ENCODE peak calls at places on chromosome 4, in nine cellular contexts. One of them, this sample, is unnamed.

GRCh38 chr4:176526704-176527103 is 206.9 kb downstream of the SPCS3 start:
- DNase-seq in neural progenitor cell: no peak
- DNase-seq in tibial nerve: no peak
- DNase-seq in SK-N-SH: no peak
- DNase-seq in endothelial cell: no peak
- DNase-seq in left ventricle myocardium inferior: no peak
- DNase-seq in left lung: no peak
- DNase-seq in fibroblast of lung: no peak
- DNase-seq in AG09319: no peak
- DNase-seq in this sample: no peak

GRCh38 chr4:40563401-40563800 is 66.3 kb downstream of the RBM47 start:
- DNase-seq in SK-N-SH: no peak
- DNase-seq in left ventricle myocardium inferior: no peak
- DNase-seq in neural progenitor cell: no peak
- DNase-seq in endothelial cell: no peak
- DNase-seq in fibroblast of lung: no peak
- DNase-seq in tibial nerve: no peak
- DNase-seq in AG09319: no peak
- DNase-seq in left lung: no peak
- DNase-seq in this sample: no peak

GRCh38 chr4:6710282-6710681 is 617 bp upstream of the MRFAP1L1 start:
- DNase-seq in tibial nerve: no peak
- DNase-seq in fibroblast of lung: no peak
- DNase-seq in left lung: no peak
- DNase-seq in neural progenitor cell: peak; percentile 34
- DNase-seq in endothelial cell: no peak
- DNase-seq in AG09319: no peak
- DNase-seq in SK-N-SH: no peak
- DNase-seq in left ventricle myocardium inferior: no peak
- DNase-seq in this sample: no peak

GRCh38 chr4:128521634-128522253 is 234.1 kb upstream of the PGRMC2 start:
- DNase-seq in fibroblast of lung: peak; percentile 85
- DNase-seq in AG09319: no peak
- DNase-seq in left ventricle myocardium inferior: no peak
- DNase-seq in tibial nerve: no peak
- DNase-seq in left lung: no peak
- DNase-seq in neural progenitor cell: no peak
- DNase-seq in endothelial cell: no peak
- DNase-seq in SK-N-SH: no peak
- DNase-seq in this sample: no peak

GRCh38 chr4:19317377-19317776 is 934.3 kb upstream of the SLIT2 start:
- DNase-seq in left lung: no peak
- DNase-seq in neural progenitor cell: no peak
- DNase-seq in fibroblast of lung: no peak
- DNase-seq in endothelial cell: no peak
- DNase-seq in AG09319: no peak
- DNase-seq in left ventricle myocardium inferior: no peak
- DNase-seq in tibial nerve: no peak
- DNase-seq in SK-N-SH: no peak
- DNase-seq in this sample: no peak

GRCh38 chr4:168857546-168858314 is 152.3 kb downstream of the CBR4 start:
- DNase-seq in SK-N-SH: no peak
- DNase-seq in tibial nerve: peak; percentile 61
- DNase-seq in AG09319: peak; percentile 59
- DNase-seq in neural progenitor cell: no peak
- DNase-seq in fibroblast of lung: peak; percentile 89
- DNase-seq in left ventricle myocardium inferior: no peak
- DNase-seq in left lung: no peak
- DNase-seq in endothelial cell: no peak
- DNase-seq in this sample: no peak

GRCh38 chr4:155495572-155496293 is 119.0 kb upstream of the MAP9 start:
- DNase-seq in neural progenitor cell: no peak
- DNase-seq in left ventricle myocardium inferior: no peak
- DNase-seq in fibroblast of lung: peak; percentile 14
- DNase-seq in SK-N-SH: no peak
- DNase-seq in endothelial cell: no peak
- DNase-seq in tibial nerve: no peak
- DNase-seq in left lung: no peak
- DNase-seq in AG09319: no peak
- DNase-seq in this sample: no peak

GRCh38 chr4:4866124-4866832 is 6.8 kb downstream of the MSX1 start:
- DNase-seq in neural progenitor cell: peak; percentile 55
- DNase-seq in left lung: no peak
- DNase-seq in left ventricle myocardium inferior: no peak
- DNase-seq in AG09319: no peak
- DNase-seq in SK-N-SH: peak; percentile 79
- DNase-seq in endothelial cell: peak; percentile 51
- DNase-seq in tibial nerve: no peak
- DNase-seq in fibroblast of lung: no peak
- DNase-seq in this sample: no peak

GRCh38 chr4:115433501-115433900 is 320.1 kb upstream of the NDST4 start:
- DNase-seq in tibial nerve: no peak
- DNase-seq in endothelial cell: no peak
- DNase-seq in left ventricle myocardium inferior: no peak
- DNase-seq in AG09319: no peak
- DNase-seq in SK-N-SH: no peak
- DNase-seq in left lung: no peak
- DNase-seq in fibroblast of lung: no peak
- DNase-seq in neural progenitor cell: no peak
- DNase-seq in this sample: no peak

GRCh38 chr4:122739174-122739573 is 6.7 kb downstream of the BBS12 start:
- DNase-seq in endothelial cell: no peak
- DNase-seq in AG09319: no peak
- DNase-seq in SK-N-SH: no peak
- DNase-seq in neural progenitor cell: no peak
- DNase-seq in left ventricle myocardium inferior: no peak
- DNase-seq in tibial nerve: no peak
- DNase-seq in fibroblast of lung: peak; percentile 80
- DNase-seq in left lung: no peak
- DNase-seq in this sample: no peak

GRCh38 chr4:8615366-8615765 is 22.8 kb downstream of the CPZ start:
- DNase-seq in left ventricle myocardium inferior: no peak
- DNase-seq in neural progenitor cell: no peak
- DNase-seq in SK-N-SH: no peak
- DNase-seq in AG09319: no peak
- DNase-seq in fibroblast of lung: no peak
- DNase-seq in left lung: peak; percentile 47
- DNase-seq in endothelial cell: no peak
- DNase-seq in tibial nerve: no peak
- DNase-seq in this sample: no peak

GRCh38 chr4:73343432-73343831 is 60.7 kb upstream of the ALB start:
- DNase-seq in left ventricle myocardium inferior: no peak
- DNase-seq in fibroblast of lung: peak; percentile 8
- DNase-seq in endothelial cell: no peak
- DNase-seq in SK-N-SH: no peak
- DNase-seq in AG09319: no peak
- DNase-seq in tibial nerve: no peak
- DNase-seq in left lung: no peak
- DNase-seq in neural progenitor cell: no peak
- DNase-seq in this sample: no peak

GRCh38 chr4:168794092-168794707 is 215.9 kb downstream of the CBR4 start:
- DNase-seq in tibial nerve: no peak
- DNase-seq in left lung: no peak
- DNase-seq in endothelial cell: no peak
- DNase-seq in left ventricle myocardium inferior: no peak
- DNase-seq in fibroblast of lung: no peak
- DNase-seq in AG09319: no peak
- DNase-seq in SK-N-SH: no peak
- DNase-seq in neural progenitor cell: no peak
- DNase-seq in this sample: no peak

GRCh38 chr4:67531349-67531748 is 14.0 kb downstream of the CENPC start:
- DNase-seq in left lung: no peak
- DNase-seq in fibroblast of lung: no peak
- DNase-seq in left ventricle myocardium inferior: no peak
- DNase-seq in neural progenitor cell: no peak
- DNase-seq in endothelial cell: no peak
- DNase-seq in AG09319: no peak
- DNase-seq in tibial nerve: no peak
- DNase-seq in SK-N-SH: no peak
- DNase-seq in this sample: no peak

GRCh38 chr4:142960134-142960533 is 114.0 kb upstream of the INPP4B start:
- DNase-seq in AG09319: no peak
- DNase-seq in SK-N-SH: no peak
- DNase-seq in neural progenitor cell: no peak
- DNase-seq in left ventricle myocardium inferior: no peak
- DNase-seq in endothelial cell: no peak
- DNase-seq in left lung: no peak
- DNase-seq in fibroblast of lung: peak; percentile 1
- DNase-seq in tibial nerve: no peak
- DNase-seq in this sample: no peak

GRCh38 chr4:114091546-114091945 is 112.1 kb upstream of the ARSJ start:
- DNase-seq in left ventricle myocardium inferior: no peak
- DNase-seq in neural progenitor cell: no peak
- DNase-seq in SK-N-SH: no peak
- DNase-seq in fibroblast of lung: peak; percentile 73
- DNase-seq in endothelial cell: no peak
- DNase-seq in left lung: no peak
- DNase-seq in AG09319: no peak
- DNase-seq in tibial nerve: no peak
- DNase-seq in this sample: no peak

GRCh38 chr4:104859601-104860000 is 287.1 kb upstream of the TET2 start:
- DNase-seq in tibial nerve: no peak
- DNase-seq in AG09319: no peak
- DNase-seq in fibroblast of lung: peak; percentile 5
- DNase-seq in endothelial cell: no peak
- DNase-seq in SK-N-SH: no peak
- DNase-seq in neural progenitor cell: peak; percentile 37
- DNase-seq in left ventricle myocardium inferior: no peak
- DNase-seq in left lung: no peak
- DNase-seq in this sample: no peak

GRCh38 chr4:100095729-100096595 is 94.3 kb downstream of the DDIT4L start:
- DNase-seq in left lung: no peak
- DNase-seq in neural progenitor cell: peak; percentile 77
- DNase-seq in SK-N-SH: peak; percentile 50
- DNase-seq in endothelial cell: peak; percentile 50
- DNase-seq in left ventricle myocardium inferior: peak; percentile 52
- DNase-seq in AG09319: peak; percentile 34
- DNase-seq in tibial nerve: peak; percentile 77
- DNase-seq in fibroblast of lung: peak; percentile 73
- DNase-seq in this sample: no peak

DNA sequence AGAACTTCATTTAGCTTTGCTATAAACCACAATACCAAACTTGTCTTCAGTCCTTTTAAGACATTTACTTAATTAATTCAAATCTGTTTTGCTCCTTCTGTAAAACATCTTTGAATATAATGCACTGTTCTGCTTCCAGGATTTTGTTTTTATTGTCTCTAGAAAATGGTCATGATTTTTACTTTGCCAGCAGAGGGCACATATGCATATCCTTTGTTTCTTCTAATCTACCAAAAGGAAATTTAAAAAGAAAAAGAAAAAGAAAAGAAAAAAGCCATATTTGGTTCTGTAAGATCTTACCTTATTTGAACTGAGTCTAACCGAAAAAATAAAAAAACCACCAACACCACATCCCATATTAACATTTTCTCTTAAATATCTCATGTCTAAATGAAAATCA is 101.9 kb upstream of the CCSER1 start:
- DNase-seq in SK-N-SH: no peak
- DNase-seq in neural progenitor cell: no peak
- DNase-seq in tibial nerve: no peak
- DNase-seq in left ventricle myocardium inferior: no peak
- DNase-seq in left lung: no peak
- DNase-seq in endothelial cell: no peak
- DNase-seq in fibroblast of lung: peak; percentile 6
- DNase-seq in AG09319: no peak
- DNase-seq in this sample: no peak
- TF ChIP-seq CTCF in SK-N-SH: peak; percentile 56
- TF ChIP-seq CTCF in neural progenitor cell: peak; percentile 54
- TF ChIP-seq CTCF in tibial nerve: no peak
- TF ChIP-seq CTCF in left ventricle myocardium inferior: peak; percentile 29
- TF ChIP-seq CTCF in left lung: no peak
- TF ChIP-seq CTCF in endothelial cell: peak; percentile 59
- TF ChIP-seq CTCF in fibroblast of lung: no peak
- TF ChIP-seq CTCF in AG09319: no peak
- TF ChIP-seq CTCF in this sample: no peak

GRCh38 chr4:138499627-138500026 is 257.5 kb upstream of the SLC7A11 start:
- DNase-seq in tibial nerve: no peak
- DNase-seq in left lung: no peak
- DNase-seq in left ventricle myocardium inferior: no peak
- DNase-seq in AG09319: no peak
- DNase-seq in SK-N-SH: no peak
- DNase-seq in fibroblast of lung: no peak
- DNase-seq in neural progenitor cell: no peak
- DNase-seq in endothelial cell: no peak
- DNase-seq in this sample: no peak
- TF ChIP-seq CTCF in tibial nerve: no peak
- TF ChIP-seq CTCF in left lung: no peak
- TF ChIP-seq CTCF in left ventricle myocardium inferior: no peak
- TF ChIP-seq CTCF in AG09319: no peak
- TF ChIP-seq CTCF in SK-N-SH: no peak
- TF ChIP-seq CTCF in fibroblast of lung: no peak
- TF ChIP-seq CTCF in neural progenitor cell: no peak
- TF ChIP-seq CTCF in endothelial cell: no peak
- TF ChIP-seq CTCF in this sample: no peak

GRCh38 chr4:183100298-183100599 is 1.2 kb downstream of the WWC2 start:
- DNase-seq in neural progenitor cell: no peak
- DNase-seq in SK-N-SH: no peak
- DNase-seq in tibial nerve: no peak
- DNase-seq in left lung: no peak
- DNase-seq in AG09319: no peak
- DNase-seq in fibroblast of lung: no peak
- DNase-seq in endothelial cell: no peak
- DNase-seq in left ventricle myocardium inferior: no peak
- DNase-seq in this sample: no peak

GRCh38 chr4:183098080-183098722 is 856 bp upstream of the WWC2 start:
- DNase-seq in SK-N-SH: peak; percentile 81
- DNase-seq in endothelial cell: peak; percentile 69
- DNase-seq in left lung: peak; percentile 91
- DNase-seq in AG09319: no peak
- DNase-seq in left ventricle myocardium inferior: peak; percentile 65
- DNase-seq in fibroblast of lung: peak; percentile 69
- DNase-seq in tibial nerve: peak; percentile 19
- DNase-seq in neural progenitor cell: peak; percentile 75
- DNase-seq in this sample: no peak

GRCh38 chr4:183097251-183098079 is 1.6 kb upstream of the WWC2 start:
- DNase-seq in AG09319: no peak
- DNase-seq in left lung: peak; percentile 83
- DNase-seq in SK-N-SH: no peak
- DNase-seq in left ventricle myocardium inferior: peak; percentile 26
- DNase-seq in tibial nerve: peak; percentile 19
- DNase-seq in neural progenitor cell: peak; percentile 72
- DNase-seq in fibroblast of lung: no peak
- DNase-seq in endothelial cell: peak; percentile 20
- DNase-seq in this sample: peak; percentile 78

GRCh38 chr4:183099537-183100297 is 660 bp downstream of the WWC2 start:
- DNase-seq in fibroblast of lung: no peak
- DNase-seq in tibial nerve: no peak
- DNase-seq in endothelial cell: peak; percentile 69
- DNase-seq in neural progenitor cell: peak; percentile 83
- DNase-seq in left lung: peak; percentile 82
- DNase-seq in AG09319: no peak
- DNase-seq in SK-N-SH: no peak
- DNase-seq in left ventricle myocardium inferior: peak; percentile 36
- DNase-seq in this sample: peak; percentile 85

GRCh38 chr4:183098723-183099536 is at the start of gene WWC2:
- DNase-seq in endothelial cell: peak; percentile 92
- DNase-seq in tibial nerve: peak; percentile 77
- DNase-seq in fibroblast of lung: peak; percentile 95
- DNase-seq in AG09319: peak; percentile 86
- DNase-seq in SK-N-SH: peak; percentile 92
- DNase-seq in neural progenitor cell: peak; percentile 99
- DNase-seq in left lung: peak; percentile 96
- DNase-seq in left ventricle myocardium inferior: peak; percentile 91
- DNase-seq in this sample: peak; percentile 92
- TF ChIP-seq CTCF in endothelial cell: no peak
- TF ChIP-seq CTCF in tibial nerve: no peak
- TF ChIP-seq CTCF in fibroblast of lung: no peak
- TF ChIP-seq CTCF in AG09319: no peak
- TF ChIP-seq CTCF in SK-N-SH: no peak
- TF ChIP-seq CTCF in neural progenitor cell: no peak
- TF ChIP-seq CTCF in left lung: no peak
- TF ChIP-seq CTCF in left ventricle myocardium inferior: peak; percentile 34
- TF ChIP-seq CTCF in this sample: no peak

GRCh38 chr4:55347610-55348228 is 1.7 kb downstream of the SRD5A3 start:
- DNase-seq in left ventricle myocardium inferior: no peak
- DNase-seq in endothelial cell: no peak
- DNase-seq in fibroblast of lung: no peak
- DNase-seq in tibial nerve: no peak
- DNase-seq in left lung: no peak
- DNase-seq in SK-N-SH: no peak
- DNase-seq in AG09319: no peak
- DNase-seq in neural progenitor cell: no peak
- DNase-seq in this sample: no peak
- TF ChIP-seq CTCF in left ventricle myocardium inferior: no peak
- TF ChIP-seq CTCF in endothelial cell: no peak
- TF ChIP-seq CTCF in fibroblast of lung: no peak
- TF ChIP-seq CTCF in tibial nerve: no peak
- TF ChIP-seq CTCF in left lung: no peak
- TF ChIP-seq CTCF in SK-N-SH: no peak
- TF ChIP-seq CTCF in AG09319: no peak
- TF ChIP-seq CTCF in neural progenitor cell: no peak
- TF ChIP-seq CTCF in this sample: no peak